ENCODE peak calls at places on chromosomes 1 and 21, in six cellular contexts. R is AG08395; I is CD8-positive, alpha-beta T cell; V is GM04504; L is amniotic stem cell; U is ACHN. K is an unnamed sample.

GRCh38 chr1:110084226-110085078 is 14.0 kb upstream of the ALX3 start:
- DNase-seq in R (peak), I (no peak), V (no peak), L (no peak), U (no peak), K (no peak)

GRCh38 chr1:6899141-6899540 is 113.9 kb downstream of the CAMTA1 start:
- DNase-seq in R (no peak), I (no peak), V (peak), L (no peak), U (no peak), K (no peak)

GRCh38 chr1:3066250-3066711 is 2.7 kb upstream of the PRDM16 start:
- DNase-seq in R (no peak), I (no peak), V (no peak), L (no peak), U (no peak), K (no peak)

GRCh38 chr1:53166912-53167311 is 24.5 kb upstream of the SLC1A7 start:
- DNase-seq in R (no peak), I (no peak), V (no peak), L (no peak), U (no peak), K (no peak)

GRCh38 chr1:2644171-2644570 is 11.4 kb upstream of the MMEL1 start:
- DNase-seq in R (no peak), I (no peak), V (no peak), L (no peak), U (no peak), K (no peak)

GRCh38 chr1:241916196-241916595 is 41.4 kb upstream of the BECN2 start:
- DNase-seq in R (no peak), I (no peak), V (no peak), L (no peak), U (no peak), K (no peak)

GRCh38 chr21:45430521-45431501 is 25.8 kb downstream of the COL18A1 start:
- DNase-seq in R (no peak), I (no peak), V (no peak), L (no peak), U (no peak), K (no peak)

GRCh38 chr1:237267743-237268142 is 225.8 kb downstream of the RYR2 start:
- DNase-seq in R (no peak), I (no peak), V (no peak), L (no peak), U (no peak), K (no peak)

GRCh38 chr1:206690516-206690915 is 5.8 kb downstream of the MAPKAPK2 start:
- DNase-seq in R (no peak), I (no peak), V (no peak), L (no peak), U (no peak), K (no peak)

GRCh38 chr1:77200806-77201205 is 18.4 kb downstream of the PIGK start:
- DNase-seq in R (no peak), I (no peak), V (no peak), L (no peak), U (no peak), K (no peak)

K was measured in H54.